ENCODE peak calls at places on chromosomes 12 and 14, in seven cellular contexts. A is GM10248, Z is brain microvascular endothelial cell, J is lung, U is cardiac muscle cell, K is endothelial cell, Q is left lung. T is an unnamed sample.

GRCh38 chr14:92425101-92425500 is 88.5 kb upstream of the RIN3 start:
- DNase-seq in Z (peak), A (no peak), K (no peak), Q (no peak), U (no peak), J (no peak), T (no peak)

GRCh38 chr12:139585-139984 is 73.0 kb downstream of the IQSEC3 start:
- DNase-seq in A (no peak), Q (no peak), Z (no peak), J (no peak), K (no peak), U (peak), T (no peak)

GRCh38 chr14:32417956-32418552 is 89.0 kb downstream of the AKAP6 start:
- DNase-seq in Z (peak), Q (no peak), J (peak), U (peak), K (no peak), A (no peak), T (no peak)

GRCh38 chr12:40733871-40734270 is 41.6 kb downstream of the CNTN1 start:
- DNase-seq in K (no peak), J (no peak), U (no peak), A (no peak), Q (no peak), Z (no peak), T (no peak)

GRCh38 chr12:46383654-46384450 is 11.3 kb upstream of the SLC38A2 start:
- DNase-seq in Q (peak), U (peak), J (peak), Z (peak), A (peak), K (peak), T (peak)

GRCh38 chr12:3518902-3519301 is 27.9 kb downstream of the PRMT8 start:
- DNase-seq in Q (no peak), U (no peak), J (no peak), Z (no peak), K (no peak), A (no peak), T (no peak)

GRCh38 chr12:96166765-96167164 is 27.4 kb upstream of the ELK3 start:
- DNase-seq in J (no peak), Z (no peak), Q (no peak), U (no peak), K (no peak), A (no peak), T (no peak)

GRCh38 chr14:87508333-87508732 is 484.6 kb downstream of the GALC start:
- DNase-seq in J (no peak), A (no peak), U (no peak), K (no peak), Q (no peak), Z (no peak), T (no peak)

GRCh38 chr12:39127401-39127800 is 222.0 kb upstream of the CPNE8 start:
- DNase-seq in U (no peak), Z (no peak), A (no peak), Q (no peak), J (no peak), K (no peak), T (no peak)

GRCh38 chr12:92030618-92031017 is 115.0 kb downstream of the BTG1 start:
- DNase-seq in Z (peak), Q (no peak), A (peak), U (no peak), J (peak), K (no peak), T (no peak)

GRCh38 chr14:56650977-56651376 is 71.4 kb downstream of the TMEM260 start:
- DNase-seq in J (no peak), A (no peak), Q (no peak), U (no peak), Z (no peak), K (no peak), T (no peak)

GRCh38 chr14:74882103-74882920 is 596 bp downstream of the DLST start:
- DNase-seq in Q (peak), A (no peak), J (peak), U (peak), K (peak), Z (peak), T (no peak)

GRCh38 chr14:101926085-101926484 is 38.3 kb upstream of the DYNC1H1 start:
- DNase-seq in A (no peak), Z (no peak), U (no peak), Q (no peak), K (no peak), J (no peak), T (no peak)
- TF ChIP-seq CTCF in A (no peak), Z (no peak), U (no peak), Q (no peak), K (no peak), J (no peak), T (no peak)

DNA sequence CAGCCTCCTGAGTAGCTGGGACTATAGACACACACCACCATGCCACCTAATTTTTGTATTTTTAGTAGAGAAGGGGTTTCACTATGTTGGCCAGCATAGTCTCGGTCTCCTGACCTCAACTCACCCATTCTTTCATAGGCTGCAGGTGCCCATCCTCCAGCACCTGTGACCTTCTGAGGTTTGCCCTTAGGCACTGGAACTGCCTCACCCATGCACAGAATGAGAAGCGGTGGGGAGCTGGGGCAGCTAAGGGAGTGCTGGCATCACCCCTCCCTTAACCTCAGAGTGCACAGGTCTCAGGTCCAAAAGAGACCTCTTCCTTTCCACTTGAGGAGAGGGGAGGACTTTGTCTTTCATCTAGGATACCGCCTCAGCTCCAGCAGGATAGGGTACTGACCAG is 177.4 kb upstream of the CCDC198 start:
- DNase-seq in U (no peak), J (no peak), Q (no peak), K (no peak), Z (no peak), A (no peak), T (no peak)
- TF ChIP-seq CTCF in U (no peak), J (no peak), Q (no peak), K (no peak), Z (no peak), A (no peak), T (no peak)

DNA sequence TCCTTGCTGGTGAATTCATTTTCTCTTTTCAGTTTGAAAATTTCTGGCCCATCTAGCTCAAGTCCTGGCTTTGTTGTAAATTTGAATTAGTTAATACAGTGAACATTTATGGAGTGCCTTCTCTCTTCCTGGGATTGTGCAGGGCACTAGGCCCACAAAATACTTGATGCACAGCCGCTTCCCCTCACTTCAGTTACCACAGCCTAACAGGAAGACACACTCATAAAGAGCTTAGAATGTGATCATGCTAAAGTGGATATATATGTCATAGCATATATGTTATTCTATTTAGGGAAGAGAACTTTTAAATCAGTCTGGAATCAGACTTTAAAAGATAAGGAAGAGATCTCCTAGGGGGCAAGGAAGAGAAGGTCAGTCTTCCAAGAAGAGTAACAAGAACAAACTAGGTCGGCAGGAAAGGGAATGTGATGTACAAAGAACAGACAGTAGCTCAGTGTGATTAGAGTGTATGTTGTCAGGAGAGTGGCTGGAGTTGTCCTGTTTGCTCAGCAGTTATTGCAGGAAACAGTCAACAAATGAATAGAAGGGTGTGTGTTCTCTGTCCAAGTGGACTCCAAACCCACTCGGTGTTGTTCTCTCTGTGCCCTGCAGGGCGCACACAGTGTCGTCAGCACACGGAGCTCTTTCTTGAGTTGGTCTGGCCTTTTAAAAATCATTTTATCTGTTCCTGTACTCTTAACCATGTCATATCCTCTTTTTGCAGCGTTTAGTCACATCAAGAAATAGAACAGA is 74.4 kb downstream of the DAAM1 start:
- DNase-seq in U (no peak), J (no peak), Z (no peak), Q (no peak), A (no peak), K (peak), T (peak)
- TF ChIP-seq CTCF in U (no peak), J (no peak), Z (peak), Q (peak), A (no peak), K (peak), T (peak)

DNA sequence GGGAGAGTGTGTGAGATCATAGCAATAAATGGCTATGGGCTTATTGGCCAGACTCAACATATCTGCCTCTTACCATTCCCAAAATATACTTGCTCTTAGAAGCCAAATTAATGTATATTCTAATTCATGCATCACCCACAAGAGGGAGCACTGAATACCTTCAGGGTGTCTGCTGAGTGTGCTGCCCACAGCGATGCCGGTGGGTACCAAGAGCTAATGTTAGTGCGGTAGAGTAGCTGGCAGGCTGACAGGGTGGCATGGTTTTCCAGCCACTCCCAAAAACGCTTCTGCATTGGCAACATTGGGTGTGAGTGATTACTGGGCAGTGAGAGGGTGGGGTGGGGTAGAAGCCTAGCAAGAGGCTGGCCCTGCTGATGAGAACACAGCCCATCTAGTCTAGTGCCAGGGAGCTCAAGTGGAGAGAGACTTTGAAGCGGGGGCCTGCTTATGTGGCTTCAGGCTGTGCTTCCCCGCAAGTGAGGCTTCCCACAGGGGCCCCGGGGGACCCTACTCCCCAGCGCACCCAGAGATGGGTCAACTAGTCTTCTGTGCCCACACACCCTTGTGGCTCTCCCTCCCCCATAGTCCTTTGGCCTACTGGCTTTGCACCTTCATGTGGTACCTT is 9.2 kb upstream of the PLEKHD1 start:
- DNase-seq in Z (no peak), J (no peak), Q (no peak), A (peak), U (peak), K (no peak), T (no peak)
- TF ChIP-seq CTCF in Z (peak), J (no peak), Q (no peak), A (peak), U (peak), K (peak), T (peak)

GRCh38 chr12:58443981-58444371 is 476.3 kb downstream of the LRIG3 start:
- DNase-seq in Z (peak), K (no peak), Q (peak), U (no peak), J (no peak), A (no peak), T (no peak)

GRCh38 chr12:58441483-58441882 is 478.8 kb downstream of the LRIG3 start:
- DNase-seq in Q (no peak), U (no peak), Z (no peak), A (no peak), J (no peak), K (no peak), T (no peak)

DNA sequence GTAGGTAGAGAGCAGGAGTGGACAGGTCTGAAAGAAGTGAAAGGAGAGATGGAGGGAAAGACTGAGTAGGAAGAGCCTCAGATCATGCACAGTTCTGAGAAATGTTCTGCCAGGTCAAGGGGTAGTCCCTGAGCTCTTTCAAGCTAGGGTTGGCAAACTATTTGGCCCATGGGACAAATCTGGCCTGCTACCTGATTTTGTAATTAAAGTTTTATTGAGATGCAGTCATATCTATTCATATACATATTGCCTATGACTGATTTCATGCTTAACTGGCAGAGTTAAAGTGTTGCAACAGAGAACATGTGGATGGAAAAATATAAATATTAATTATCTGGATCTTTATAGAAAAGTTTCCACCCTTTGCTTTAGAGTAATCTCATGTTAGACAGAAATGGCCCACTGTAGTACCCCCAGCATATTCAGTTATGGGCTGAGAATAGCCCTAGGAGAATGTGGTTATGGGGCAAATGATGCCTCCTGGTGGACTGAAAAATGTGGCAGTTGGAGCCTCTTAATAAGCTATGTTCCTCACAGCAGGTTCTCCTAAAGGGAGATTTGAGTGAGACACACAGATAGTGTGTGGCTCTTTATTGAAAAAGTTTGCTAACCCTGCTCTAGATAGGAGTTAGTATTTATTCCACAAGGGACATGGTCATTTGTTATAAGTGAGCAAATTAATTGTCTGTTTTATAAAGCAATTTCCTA is 476.9 kb downstream of the LRIG3 start:
- DNase-seq in U (peak), Z (peak), A (no peak), K (peak), Q (no peak), J (no peak), T (no peak)
- TF ChIP-seq CTCF in U (peak), Z (peak), A (peak), K (peak), Q (peak), J (no peak), T (peak)

DNA sequence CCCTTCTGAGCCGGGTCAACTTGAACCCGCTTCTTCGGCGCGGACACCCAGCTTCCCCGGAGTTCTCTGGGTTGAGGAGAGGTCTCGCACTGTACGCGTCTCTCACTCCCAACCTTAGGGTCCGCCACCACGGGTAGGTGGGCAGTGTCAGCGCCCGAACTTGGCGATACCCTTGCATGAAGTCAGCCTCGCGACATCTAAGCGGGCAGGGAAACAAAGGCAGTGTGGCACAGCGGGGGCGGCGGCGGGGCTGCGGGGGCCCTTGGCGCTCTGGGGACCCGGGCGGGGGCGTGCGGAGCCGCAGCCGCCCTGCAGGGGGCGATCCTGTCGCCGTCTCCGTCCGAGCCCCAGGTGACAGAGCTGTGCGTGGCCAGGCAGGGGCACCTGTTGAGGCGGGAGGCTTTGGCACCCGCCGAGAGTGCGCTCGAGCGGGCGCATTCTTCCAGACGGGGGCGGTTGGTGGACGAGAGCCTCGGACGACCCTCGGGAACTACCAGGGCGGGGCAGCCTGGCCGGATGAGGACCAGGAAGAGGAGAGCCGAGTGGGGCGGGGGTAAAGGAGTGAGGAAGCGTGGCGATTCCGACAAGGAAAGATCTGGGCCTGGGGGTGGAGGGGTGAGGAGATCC is 1.1 kb downstream of the GALNT16 start:
- DNase-seq in U (peak), A (peak), Z (no peak), Q (no peak), K (peak), J (no peak), T (peak)
- TF ChIP-seq CTCF in U (peak), A (peak), Z (peak), Q (peak), K (peak), J (no peak), T (peak)

GRCh38 chr12:102811125-102811737 is 105.8 kb downstream of the PAH start:
- DNase-seq in Q (no peak), J (no peak), K (peak), A (peak), U (peak), Z (no peak), T (peak)
- TF ChIP-seq CTCF in Q (peak), J (no peak), K (peak), A (peak), U (peak), Z (peak), T (peak)

DNA sequence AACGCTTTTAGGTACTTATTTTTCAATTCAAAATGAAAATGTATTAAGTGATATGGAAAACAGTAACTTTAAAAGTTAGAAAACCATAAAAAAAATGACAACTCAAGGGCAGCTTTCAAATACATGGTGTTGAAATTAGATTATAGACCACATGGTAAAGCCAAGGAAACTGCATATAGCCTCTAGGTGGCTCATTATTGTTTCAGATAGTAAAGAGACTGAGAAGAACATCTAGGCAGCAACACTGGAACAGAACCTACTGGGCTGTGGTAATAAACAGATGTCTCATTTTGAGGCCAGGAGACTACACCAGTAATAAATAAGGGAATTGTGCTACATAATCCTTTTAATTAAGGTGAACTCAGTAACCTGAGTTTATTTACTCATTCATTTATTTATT is 13.0 kb downstream of the FBXO33 start:
- DNase-seq in Z (no peak), K (no peak), U (no peak), J (no peak), Q (no peak), A (no peak), T (no peak)
- TF ChIP-seq CTCF in Z (no peak), K (no peak), U (no peak), J (no peak), Q (no peak), A (no peak), T (no peak)

GRCh38 chr12:68291396-68292036 is 38.1 kb upstream of the IL22 start:
- DNase-seq in J (no peak), A (no peak), Q (no peak), Z (no peak), U (no peak), K (no peak), T (no peak)

GRCh38 chr12:68287106-68287505 is 33.7 kb upstream of the IL22 start:
- DNase-seq in U (no peak), K (no peak), J (no peak), Z (no peak), A (no peak), Q (no peak), T (no peak)

GRCh38 chr12:68293347-68293746 is 38.8 kb downstream of the MDM1 start:
- DNase-seq in Q (no peak), U (no peak), J (no peak), Z (no peak), A (no peak), K (no peak), T (no peak)

GRCh38 chr12:68292157-68292940 is 38.9 kb upstream of the IL22 start:
- DNase-seq in U (no peak), Q (no peak), Z (no peak), A (no peak), J (no peak), K (no peak), T (no peak)

DNA sequence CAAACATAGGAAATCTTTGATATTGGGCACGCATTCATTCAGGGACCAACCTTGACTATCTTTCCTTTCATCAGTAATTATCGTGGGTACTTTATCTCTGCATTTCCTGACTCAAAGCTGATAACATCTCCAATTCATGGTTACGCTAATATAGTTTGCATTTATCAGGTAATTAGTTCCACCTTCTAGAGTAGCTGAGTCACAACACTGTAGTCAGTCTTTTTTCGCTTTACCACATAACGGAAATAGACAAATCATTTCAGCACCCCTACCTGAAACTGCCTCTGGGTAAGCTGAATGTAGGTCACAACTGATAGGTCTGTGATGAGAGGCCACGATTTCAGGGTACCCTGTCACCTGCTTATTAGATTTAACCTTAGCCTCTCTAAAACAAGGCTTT is 36.7 kb upstream of the IL22 start:
- DNase-seq in U (no peak), K (no peak), A (peak), Q (no peak), J (no peak), Z (no peak), T (no peak)
- TF ChIP-seq CTCF in U (no peak), K (no peak), A (no peak), Q (no peak), J (no peak), Z (no peak), T (no peak)

T was measured in neural crest cell.